ENCODE peak calls at places on chromosomes 5 and 9, in six cellular contexts. One of them, this sample, is unnamed. For H3K4me1, the result is how much of the 10 kb centered on the place peaks cover.

GRCh38 chr9:92980085-92980745 is 32.9 kb downstream of the FGD3 start:
- DNase-seq in heart right ventricle: no peak
- DNase-seq in left lung: no peak
- DNase-seq in IMR-90: no peak
- DNase-seq in right lobe of liver: no peak
- DNase-seq in CD8-positive, alpha-beta T cell: no peak
- DNase-seq in this sample: no peak

GRCh38 chr9:70563437-70564204 is 149.2 kb upstream of the KLF9 start:
- DNase-seq in right lobe of liver: no peak
- DNase-seq in CD8-positive, alpha-beta T cell: no peak
- DNase-seq in heart right ventricle: no peak
- DNase-seq in left lung: no peak
- DNase-seq in IMR-90: peak
- DNase-seq in this sample: peak

GRCh38 chr9:94805585-94805984 is 79.1 kb downstream of the AOPEP start:
- DNase-seq in IMR-90: peak
- DNase-seq in CD8-positive, alpha-beta T cell: no peak
- DNase-seq in heart right ventricle: no peak
- DNase-seq in right lobe of liver: no peak
- DNase-seq in left lung: no peak
- DNase-seq in this sample: no peak

GRCh38 chr5:111083323-111083722 is 8.8 kb upstream of the WDR36 start:
- DNase-seq in right lobe of liver: no peak
- DNase-seq in IMR-90: no peak
- DNase-seq in CD8-positive, alpha-beta T cell: no peak
- DNase-seq in heart right ventricle: no peak
- DNase-seq in left lung: no peak
- DNase-seq in this sample: no peak

GRCh38 chr5:134371834-134372340 is 518 bp downstream of the UBE2B start:
- DNase-seq in left lung: peak
- DNase-seq in heart right ventricle: peak
- DNase-seq in right lobe of liver: peak
- DNase-seq in IMR-90: peak
- DNase-seq in CD8-positive, alpha-beta T cell: peak
- DNase-seq in this sample: peak

GRCh38 chr5:76351176-76351575 is 51.9 kb upstream of the IQGAP2 start:
- DNase-seq in right lobe of liver: no peak
- DNase-seq in heart right ventricle: no peak
- DNase-seq in IMR-90: no peak
- DNase-seq in CD8-positive, alpha-beta T cell: no peak
- DNase-seq in left lung: no peak
- DNase-seq in this sample: no peak

GRCh38 chr5:175681045-175681974 is 23.4 kb downstream of the HRH2 start:
- DNase-seq in left lung: no peak
- DNase-seq in right lobe of liver: no peak
- DNase-seq in CD8-positive, alpha-beta T cell: no peak
- DNase-seq in IMR-90: no peak
- DNase-seq in heart right ventricle: no peak
- DNase-seq in this sample: peak

GRCh38 chr5:38323645-38324295 is 65.4 kb downstream of the EGFLAM start:
- DNase-seq in left lung: no peak
- DNase-seq in IMR-90: peak
- DNase-seq in heart right ventricle: no peak
- DNase-seq in right lobe of liver: no peak
- DNase-seq in CD8-positive, alpha-beta T cell: no peak
- DNase-seq in this sample: no peak

DNA sequence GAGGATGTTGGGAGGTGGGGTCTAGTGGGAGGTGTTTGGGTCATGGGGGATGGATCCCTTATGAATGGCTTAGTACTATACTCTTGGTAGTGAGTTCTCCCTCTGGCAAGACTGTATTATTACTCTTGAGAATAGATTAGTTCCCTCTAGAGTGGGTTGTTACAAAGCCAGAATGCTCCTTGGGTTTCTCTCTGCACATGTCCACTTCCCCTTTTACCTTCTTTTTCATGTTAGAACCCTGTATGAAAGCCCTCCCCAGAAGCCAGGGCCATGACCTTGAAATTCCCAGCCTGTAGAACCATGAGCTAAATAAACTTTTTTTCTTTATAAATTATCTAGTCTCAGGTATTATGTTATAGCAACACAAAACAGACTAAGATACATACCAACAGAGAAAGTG is 31.1 kb downstream of the SLC24A2 start:
- DNase-seq in left lung: no peak
- DNase-seq in CD8-positive, alpha-beta T cell: no peak
- DNase-seq in right lobe of liver: no peak
- DNase-seq in IMR-90: no peak
- DNase-seq in heart right ventricle: no peak
- DNase-seq in this sample: no peak
- H3K4me3 ChIP-seq in left lung: no peak
- H3K4me3 ChIP-seq in CD8-positive, alpha-beta T cell: no peak
- H3K4me3 ChIP-seq in right lobe of liver: no peak
- H3K4me3 ChIP-seq in IMR-90: no peak
- H3K4me3 ChIP-seq in heart right ventricle: no peak
- H3K4me3 ChIP-seq in this sample: no peak

GRCh38 chr5:57736716-57737115 is 254.1 kb upstream of the ACTBL2 start:
- DNase-seq in right lobe of liver: no peak
- DNase-seq in heart right ventricle: no peak
- DNase-seq in CD8-positive, alpha-beta T cell: no peak
- DNase-seq in IMR-90: no peak
- DNase-seq in left lung: no peak
- DNase-seq in this sample: no peak

GRCh38 chr5:57738787-57739186 is 256.2 kb upstream of the ACTBL2 start:
- DNase-seq in heart right ventricle: no peak
- DNase-seq in CD8-positive, alpha-beta T cell: no peak
- DNase-seq in left lung: no peak
- DNase-seq in IMR-90: no peak
- DNase-seq in right lobe of liver: no peak
- DNase-seq in this sample: no peak

GRCh38 chr5:57741326-57741725 is 258.7 kb upstream of the ACTBL2 start:
- DNase-seq in heart right ventricle: no peak
- DNase-seq in left lung: no peak
- DNase-seq in right lobe of liver: no peak
- DNase-seq in CD8-positive, alpha-beta T cell: no peak
- DNase-seq in IMR-90: no peak
- DNase-seq in this sample: no peak

GRCh38 chr5:57738306-57738705 is 255.7 kb upstream of the ACTBL2 start:
- DNase-seq in CD8-positive, alpha-beta T cell: no peak
- DNase-seq in heart right ventricle: no peak
- DNase-seq in left lung: no peak
- DNase-seq in right lobe of liver: no peak
- DNase-seq in IMR-90: no peak
- DNase-seq in this sample: no peak

GRCh38 chr5:57735754-57736153 is 253.1 kb upstream of the ACTBL2 start:
- DNase-seq in left lung: no peak
- DNase-seq in IMR-90: peak
- DNase-seq in heart right ventricle: no peak
- DNase-seq in CD8-positive, alpha-beta T cell: no peak
- DNase-seq in right lobe of liver: no peak
- DNase-seq in this sample: no peak
- H3K4me1 ChIP-seq in left lung: under half
- H3K4me1 ChIP-seq in IMR-90: under half
- H3K4me1 ChIP-seq in heart right ventricle: under half
- H3K4me1 ChIP-seq in CD8-positive, alpha-beta T cell: under half
- H3K4me1 ChIP-seq in right lobe of liver: under half
- H3K4me1 ChIP-seq in this sample: under half

DNA sequence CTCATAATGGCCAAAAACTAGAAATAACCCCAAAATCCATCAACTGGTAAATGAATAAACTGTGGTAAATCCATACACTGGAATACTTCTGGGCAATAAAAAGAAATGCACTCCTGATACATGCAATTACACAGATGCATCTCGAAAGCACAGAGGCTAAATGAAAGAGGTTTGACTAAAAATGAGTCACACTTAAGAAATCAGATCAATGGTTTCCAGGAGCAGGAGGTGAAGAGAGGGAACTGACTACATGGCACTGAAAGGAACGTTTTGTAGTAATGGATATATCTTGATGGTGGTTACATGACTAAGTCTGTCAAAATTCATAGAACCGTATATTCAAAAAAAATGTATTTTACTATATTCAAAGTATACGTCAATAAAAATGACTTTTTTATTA is 42.4 kb downstream of the STRBP start:
- DNase-seq in CD8-positive, alpha-beta T cell: no peak
- DNase-seq in left lung: no peak
- DNase-seq in heart right ventricle: no peak
- DNase-seq in IMR-90: peak
- DNase-seq in right lobe of liver: no peak
- DNase-seq in this sample: no peak
- H3K27ac ChIP-seq in CD8-positive, alpha-beta T cell: no peak
- H3K27ac ChIP-seq in left lung: no peak
- H3K27ac ChIP-seq in heart right ventricle: no peak
- H3K27ac ChIP-seq in IMR-90: no peak
- H3K27ac ChIP-seq in right lobe of liver: no peak
- H3K27ac ChIP-seq in this sample: no peak

GRCh38 chr5:122313941-122314340 is 1.9 kb downstream of the SNCAIP start:
- DNase-seq in right lobe of liver: no peak
- DNase-seq in left lung: no peak
- DNase-seq in CD8-positive, alpha-beta T cell: no peak
- DNase-seq in IMR-90: no peak
- DNase-seq in heart right ventricle: no peak
- DNase-seq in this sample: no peak

GRCh38 chr5:122311400-122311887 is 593 bp upstream of the SNCAIP start:
- DNase-seq in left lung: no peak
- DNase-seq in right lobe of liver: no peak
- DNase-seq in CD8-positive, alpha-beta T cell: no peak
- DNase-seq in heart right ventricle: no peak
- DNase-seq in IMR-90: no peak
- DNase-seq in this sample: peak

GRCh38 chr5:122311888-122312669 is at the start of gene SNCAIP:
- DNase-seq in heart right ventricle: peak
- DNase-seq in left lung: peak
- DNase-seq in right lobe of liver: peak
- DNase-seq in IMR-90: peak
- DNase-seq in CD8-positive, alpha-beta T cell: no peak
- DNase-seq in this sample: peak

GRCh38 chr5:122312670-122312988 is 592 bp downstream of the SNCAIP start:
- DNase-seq in CD8-positive, alpha-beta T cell: no peak
- DNase-seq in left lung: peak
- DNase-seq in IMR-90: peak
- DNase-seq in right lobe of liver: no peak
- DNase-seq in heart right ventricle: no peak
- DNase-seq in this sample: peak

GRCh38 chr5:122313001-122313402 is 965 bp downstream of the SNCAIP start:
- DNase-seq in left lung: peak
- DNase-seq in IMR-90: peak
- DNase-seq in right lobe of liver: no peak
- DNase-seq in heart right ventricle: peak
- DNase-seq in CD8-positive, alpha-beta T cell: no peak
- DNase-seq in this sample: no peak
- H3K4me3 ChIP-seq in left lung: peak
- H3K4me3 ChIP-seq in IMR-90: peak
- H3K4me3 ChIP-seq in right lobe of liver: peak
- H3K4me3 ChIP-seq in heart right ventricle: peak
- H3K4me3 ChIP-seq in CD8-positive, alpha-beta T cell: no peak
- H3K4me3 ChIP-seq in this sample: peak

DNA sequence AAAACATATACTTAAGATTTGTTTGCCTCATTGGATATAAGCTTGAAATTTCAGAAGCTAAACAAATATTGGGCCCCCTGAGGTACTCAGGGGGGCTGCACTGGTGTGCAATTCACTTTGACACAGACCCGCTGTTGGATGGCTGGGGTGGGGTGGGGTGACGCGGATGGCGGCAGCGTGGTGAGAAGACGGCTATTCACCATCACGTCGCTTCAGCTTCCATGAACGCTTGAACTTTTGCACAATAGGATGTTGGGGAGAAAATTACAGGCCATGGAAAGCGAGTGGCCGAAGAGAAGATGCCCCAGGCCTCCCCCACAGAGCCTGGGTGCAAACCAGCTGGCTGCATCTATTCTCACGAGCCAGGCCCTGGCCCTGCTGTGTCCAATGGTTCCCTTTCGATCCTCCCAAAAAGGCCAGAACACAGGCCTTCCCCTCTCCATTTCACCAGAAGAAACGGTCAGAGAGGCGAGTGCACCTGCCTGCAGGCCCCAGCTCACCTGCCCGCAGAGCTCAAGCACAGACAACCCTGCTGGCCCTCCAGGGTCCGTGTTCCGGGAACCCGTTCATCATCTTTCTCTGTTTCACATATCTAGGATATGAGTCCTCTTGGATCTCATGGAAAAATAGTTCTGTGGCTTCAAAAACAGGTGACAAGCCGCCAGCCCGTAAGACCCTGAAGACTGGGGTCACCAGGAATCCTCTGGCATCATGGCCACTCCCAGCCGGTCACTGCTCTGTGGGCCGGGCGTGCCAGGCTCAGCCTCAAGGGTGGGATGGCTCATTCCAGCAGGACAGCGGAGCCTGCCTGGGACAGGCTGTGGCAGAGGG is 46.8 kb upstream of the SARDH start:
- DNase-seq in heart right ventricle: no peak
- DNase-seq in IMR-90: no peak
- DNase-seq in CD8-positive, alpha-beta T cell: no peak
- DNase-seq in right lobe of liver: no peak
- DNase-seq in left lung: peak
- DNase-seq in this sample: no peak
- H3K4me1 ChIP-seq in heart right ventricle: under half
- H3K4me1 ChIP-seq in IMR-90: under half
- H3K4me1 ChIP-seq in CD8-positive, alpha-beta T cell: under half
- H3K4me1 ChIP-seq in right lobe of liver: under half
- H3K4me1 ChIP-seq in left lung: under half
- H3K4me1 ChIP-seq in this sample: under half

DNA sequence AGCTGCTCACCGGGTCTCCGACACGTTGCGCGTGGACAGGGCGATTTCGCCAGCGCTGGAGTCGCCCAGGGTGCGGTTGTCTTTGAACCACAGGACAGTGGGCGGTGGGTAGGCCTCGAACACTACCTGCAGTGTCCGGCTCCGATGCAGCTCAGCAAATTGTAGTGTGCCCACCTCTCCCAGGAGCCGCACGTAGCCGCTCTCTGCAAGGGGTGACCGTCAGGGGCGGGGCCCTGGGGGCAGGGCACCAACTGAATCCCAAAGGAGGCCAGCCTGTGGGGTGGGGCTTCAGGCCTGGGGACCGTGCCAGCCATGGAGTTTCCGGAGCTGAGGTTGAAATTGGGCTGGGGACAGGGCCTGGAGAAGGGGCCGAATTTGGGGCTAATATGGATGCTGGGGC is 22.9 kb downstream of the PDGFRB start:
- DNase-seq in left lung: no peak
- DNase-seq in heart right ventricle: no peak
- DNase-seq in CD8-positive, alpha-beta T cell: no peak
- DNase-seq in right lobe of liver: no peak
- DNase-seq in IMR-90: no peak
- DNase-seq in this sample: no peak
- H3K27ac ChIP-seq in left lung: no peak
- H3K27ac ChIP-seq in heart right ventricle: peak
- H3K27ac ChIP-seq in CD8-positive, alpha-beta T cell: no peak
- H3K27ac ChIP-seq in right lobe of liver: no peak
- H3K27ac ChIP-seq in IMR-90: peak
- H3K27ac ChIP-seq in this sample: no peak

GRCh38 chr9:37010976-37011375 is 23.1 kb downstream of the PAX5 start:
- DNase-seq in left lung: no peak
- DNase-seq in IMR-90: no peak
- DNase-seq in right lobe of liver: no peak
- DNase-seq in heart right ventricle: no peak
- DNase-seq in CD8-positive, alpha-beta T cell: no peak
- DNase-seq in this sample: no peak
- H3K4me3 ChIP-seq in left lung: no peak
- H3K4me3 ChIP-seq in IMR-90: no peak
- H3K4me3 ChIP-seq in right lobe of liver: no peak
- H3K4me3 ChIP-seq in heart right ventricle: no peak
- H3K4me3 ChIP-seq in CD8-positive, alpha-beta T cell: no peak
- H3K4me3 ChIP-seq in this sample: no peak

GRCh38 chr9:133963166-133963565 is 29.0 kb downstream of the VAV2 start:
- DNase-seq in heart right ventricle: peak
- DNase-seq in CD8-positive, alpha-beta T cell: no peak
- DNase-seq in IMR-90: no peak
- DNase-seq in right lobe of liver: no peak
- DNase-seq in left lung: peak
- DNase-seq in this sample: peak
- H3K4me1 ChIP-seq in heart right ventricle: under half
- H3K4me1 ChIP-seq in CD8-positive, alpha-beta T cell: under half
- H3K4me1 ChIP-seq in IMR-90: under half
- H3K4me1 ChIP-seq in right lobe of liver: under half
- H3K4me1 ChIP-seq in left lung: under half
- H3K4me1 ChIP-seq in this sample: under half